ENCODE peak calls at places on chromosomes 13 and 19, in six cellular contexts. S, C, F, B, A and N are unnamed samples.

GRCh38 chr13:34618654-34619053 is 323.4 kb upstream of the NBEA start:
- DNase-seq in S (no peak), C (no peak), F (no peak), B (no peak), A (no peak), N (no peak)

GRCh38 chr13:99380921-99381645 is 73.9 kb upstream of the GPR183 start:
- DNase-seq in S (no peak), C (no peak), F (no peak), B (no peak), A (no peak), N (no peak)

GRCh38 chr13:74056829-74057564 is 77.2 kb downstream of the KLF12 start:
- DNase-seq in S (no peak), C (no peak), F (no peak), B (no peak), A (no peak), N (no peak)

GRCh38 chr13:44272692-44273091 is 100.9 kb upstream of the SERP2 start:
- DNase-seq in S (no peak), C (no peak), F (no peak), B (no peak), A (no peak), N (no peak)

GRCh38 chr19:57905258-57905657 is 11.1 kb downstream of the ZNF417 start:
- DNase-seq in S (no peak), C (no peak), F (no peak), B (no peak), A (no peak), N (no peak)

GRCh38 chr13:66560991-66561390 is 669.1 kb downstream of the PCDH9 start:
- DNase-seq in S (no peak), C (no peak), F (no peak), B (no peak), A (no peak), N (no peak)

GRCh38 chr19:17405250-17406038 is at the start of gene BST2:
- DNase-seq in S (no peak), C (no peak), F (peak; percentile 26), B (peak; percentile 88), A (peak; percentile 83), N (peak; percentile 6)

GRCh38 chr19:37304190-37304883 is 66.6 kb upstream of the ZNF527 start:
- DNase-seq in S (peak; percentile 41), C (peak; percentile 20), F (peak; percentile 73), B (peak; percentile 50), A (no peak), N (peak; percentile 27)

GRCh38 chr13:46562152-46562551 is 9.2 kb downstream of the LRCH1 start:
- DNase-seq in S (no peak), C (no peak), F (no peak), B (no peak), A (no peak), N (no peak)

GRCh38 chr19:47564081-47564480 is 8.9 kb downstream of the ZNF541 start:
- DNase-seq in S (no peak), C (no peak), F (no peak), B (no peak), A (peak; percentile 92), N (no peak)

GRCh38 chr19:5103061-5103701 is 134.3 kb downstream of the KDM4B start:
- DNase-seq in S (no peak), C (peak; percentile 67), F (peak; percentile 66), B (no peak), A (no peak), N (peak; percentile 27)

GRCh38 chr13:46751811-46752635 is 44.9 kb downstream of the ESD start:
- DNase-seq in S (no peak), C (no peak), F (no peak), B (no peak), A (peak; percentile 45), N (no peak)

GRCh38 chr13:64239372-64239771 is 2823.7 kb upstream of the PCDH20 start:
- DNase-seq in S (no peak), C (peak; percentile 49), F (no peak), B (no peak), A (no peak), N (no peak)

GRCh38 chr13:40456979-40457553 is 209.4 kb downstream of the FOXO1 start:
- DNase-seq in S (no peak), C (no peak), F (no peak), B (no peak), A (no peak), N (no peak)

GRCh38 chr19:14582894-14583340 is at the start of gene CLEC17A:
- DNase-seq in S (no peak), C (no peak), F (no peak), B (no peak), A (no peak), N (no peak)

GRCh38 chr13:75352641-75353327 is 129.2 kb downstream of the TBC1D4 start:
- DNase-seq in S (no peak), C (no peak), F (no peak), B (no peak), A (no peak), N (no peak)

GRCh38 chr19:40584007-40584406 is 7.3 kb downstream of the SHKBP1 start:
- DNase-seq in S (no peak), C (no peak), F (no peak), B (no peak), A (no peak), N (no peak)

GRCh38 chr19:18780631-18781030 is 10.5 kb downstream of the COMP start:
- DNase-seq in S (no peak), C (no peak), F (no peak), B (no peak), A (no peak), N (no peak)

GRCh38 chr19:1449467-1450442 is at the start of gene APC2:
- DNase-seq in S (peak; percentile 82), C (peak; percentile 26), F (peak; percentile 95), B (no peak), A (no peak), N (peak; percentile 90)

GRCh38 chr13:109699628-109700071 is 86.7 kb downstream of the IRS2 start:
- DNase-seq in S (no peak), C (no peak), F (no peak), B (no peak), A (peak; percentile 25), N (no peak)

GRCh38 chr19:41495589-41495988 is 52.6 kb downstream of the ERICH4 start:
- DNase-seq in S (no peak), C (no peak), F (no peak), B (no peak), A (no peak), N (no peak)

GRCh38 chr13:35770756-35771291 is 294.3 kb upstream of the MAB21L1 start:
- DNase-seq in S (no peak), C (no peak), F (no peak), B (no peak), A (no peak), N (no peak)

GRCh38 chr13:21576424-21576823 is 27.5 kb downstream of the MICU2 start:
- DNase-seq in S (no peak), C (peak; percentile 14), F (no peak), B (no peak), A (no peak), N (no peak)

GRCh38 chr13:96052655-96053002 is 572 bp downstream of the UGGT2 start:
- DNase-seq in S (no peak), C (peak; percentile 75), F (no peak), B (no peak), A (peak; percentile 19), N (no peak)

GRCh38 chr19:53431399-53432087 is at the start of gene ZNF761:
- DNase-seq in S (peak; percentile 90), C (peak; percentile 86), F (peak; percentile 98), B (peak; percentile 95), A (peak; percentile 96), N (peak; percentile 90)

GRCh38 chr13:40096357-40096911 is 441.0 kb downstream of the COG6 start:
- DNase-seq in S (no peak), C (no peak), F (no peak), B (no peak), A (peak; percentile 26), N (no peak)

GRCh38 chr19:53246498-53246897 is 8.2 kb downstream of the ZNF677 start:
- DNase-seq in S (no peak), C (no peak), F (no peak), B (no peak), A (no peak), N (no peak)

GRCh38 chr13:40975441-40975840 is 43.7 kb downstream of the ELF1 start:
- DNase-seq in S (no peak), C (no peak), F (no peak), B (no peak), A (no peak), N (no peak)

GRCh38 chr19:1374250-1374577 is 9.5 kb upstream of the NDUFS7 start:
- DNase-seq in S (no peak), C (no peak), F (no peak), B (no peak), A (no peak), N (no peak)

GRCh38 chr19:10952809-10953208 is 8.0 kb upstream of the SMARCA4 start:
- DNase-seq in S (no peak), C (no peak), F (no peak), B (no peak), A (peak; percentile 87), N (no peak)